ENCODE peak calls at places on chromosome 4, in four cellular contexts. F is activated T-helper 1 cell treated with anti-CD3 and anti-CD28 coated beads, Interleukin-12 subunit alpha, Interleukin-12 subunit beta, Interleukin-2, Interleukin-4 antibody, amounts not matched to agents 30 ng/mL and 10 ng/mL and 1 ng/mL, durations not matched to agents 14 hours and 24 hours and 36 hours; N is Calu3; A is right atrium auricular region. V is an unnamed sample.

GRCh38 chr4:141254326-141254725 is 33.6 kb downstream of the ZNF330 start:
- DNase-seq in N (no peak), F (no peak), A (no peak), V (no peak)

GRCh38 chr4:26346203-26346620 is 25.4 kb downstream of the RBPJ start:
- DNase-seq in N (no peak), F (no peak), A (no peak), V (no peak)

GRCh38 chr4:152850377-152850776 is 70.6 kb downstream of the ARFIP1 start:
- DNase-seq in F (no peak), N (peak), A (no peak), V (peak)

GRCh38 chr4:8084712-8085490 is 73.7 kb downstream of the ABLIM2 start:
- DNase-seq in N (no peak), A (no peak), F (no peak), V (no peak)

GRCh38 chr4:184472540-184473264 is 1.6 kb downstream of the IRF2 start:
- DNase-seq in F (peak), N (peak), A (peak), V (peak)

GRCh38 chr4:24067781-24068193 is 177.9 kb upstream of the PPARGC1A start:
- DNase-seq in N (peak), A (peak), F (no peak), V (no peak)

GRCh38 chr4:152836936-152837335 is 57.2 kb downstream of the ARFIP1 start:
- DNase-seq in N (no peak), F (no peak), A (no peak), V (no peak)

GRCh38 chr4:142474398-142475087 is 371.6 kb downstream of the INPP4B start:
- DNase-seq in A (no peak), F (no peak), N (peak), V (peak)

GRCh38 chr4:43339435-43339834 is 446.9 kb downstream of the GRXCR1 start:
- DNase-seq in N (no peak), F (no peak), A (no peak), V (no peak)

GRCh38 chr4:55008166-55009056 is 117.0 kb downstream of the KDR start:
- DNase-seq in N (no peak), A (no peak), F (no peak), V (no peak)

GRCh38 chr4:156958276-156959074 is 13.1 kb downstream of the PDGFC start:
- DNase-seq in A (no peak), N (no peak), F (no peak), V (no peak)

GRCh38 chr4:150402968-150403367 is 179.0 kb upstream of the MAB21L2 start:
- DNase-seq in F (no peak), A (no peak), N (peak), V (peak)

GRCh38 chr4:139943277-139943676 is 210.7 kb downstream of the MAML3 start:
- DNase-seq in N (no peak), F (no peak), A (no peak), V (no peak)

GRCh38 chr4:25769251-25769650 is 93.5 kb downstream of the SEL1L3 start:
- DNase-seq in F (no peak), A (no peak), N (no peak), V (no peak)